ENCODE peak calls at places on chromosomes 16 and 17, in seven cellular contexts. One of them, this sample, is unnamed.
A peak's percentile ranks its signal among the peaks of the same experiment; 100 is the strongest.

GRCh38 chr17:80023261-80024205 is 12.1 kb downstream of the TBC1D16 start:
- DNase-seq in aorta: no peak
- DNase-seq in psoas muscle: no peak
- DNase-seq in GM23338: peak; percentile 72
- DNase-seq in cardiac muscle cell: no peak
- DNase-seq in body of pancreas: no peak
- DNase-seq in CD4-positive, alpha-beta memory T cell: no peak
- DNase-seq in this sample: no peak

GRCh38 chr16:70635356-70636016 is 10.9 kb upstream of the IL34 start:
- DNase-seq in aorta: peak; percentile 65
- DNase-seq in psoas muscle: no peak
- DNase-seq in GM23338: peak; percentile 40
- DNase-seq in cardiac muscle cell: no peak
- DNase-seq in body of pancreas: no peak
- DNase-seq in CD4-positive, alpha-beta memory T cell: no peak
- DNase-seq in this sample: no peak

GRCh38 chr16:89071686-89072182 is 21.9 kb upstream of the ACSF3 start:
- DNase-seq in aorta: no peak
- DNase-seq in psoas muscle: no peak
- DNase-seq in GM23338: no peak
- DNase-seq in cardiac muscle cell: no peak
- DNase-seq in body of pancreas: no peak
- DNase-seq in CD4-positive, alpha-beta memory T cell: no peak
- DNase-seq in this sample: no peak

GRCh38 chr16:78137782-78138616 is 38.5 kb downstream of the WWOX start:
- DNase-seq in aorta: no peak
- DNase-seq in psoas muscle: no peak
- DNase-seq in GM23338: no peak
- DNase-seq in cardiac muscle cell: no peak
- DNase-seq in body of pancreas: no peak
- DNase-seq in CD4-positive, alpha-beta memory T cell: no peak
- DNase-seq in this sample: no peak

GRCh38 chr16:57192720-57193486 is 6.8 kb downstream of the RSPRY1 start:
- DNase-seq in aorta: no peak
- DNase-seq in psoas muscle: no peak
- DNase-seq in GM23338: no peak
- DNase-seq in cardiac muscle cell: no peak
- DNase-seq in body of pancreas: no peak
- DNase-seq in CD4-positive, alpha-beta memory T cell: no peak
- DNase-seq in this sample: no peak

GRCh38 chr17:71118039-71118438 is 948.7 kb downstream of the KCNJ2 start:
- DNase-seq in aorta: no peak
- DNase-seq in psoas muscle: no peak
- DNase-seq in GM23338: peak; percentile 62
- DNase-seq in cardiac muscle cell: peak; percentile 2
- DNase-seq in body of pancreas: peak; percentile 59
- DNase-seq in CD4-positive, alpha-beta memory T cell: no peak
- DNase-seq in this sample: no peak

GRCh38 chr16:72537684-72538083 is 365.7 kb upstream of the PMFBP1 start:
- DNase-seq in aorta: no peak
- DNase-seq in psoas muscle: no peak
- DNase-seq in GM23338: no peak
- DNase-seq in cardiac muscle cell: no peak
- DNase-seq in body of pancreas: no peak
- DNase-seq in CD4-positive, alpha-beta memory T cell: no peak
- DNase-seq in this sample: no peak

GRCh38 chr16:79845734-79846135 is 245.2 kb upstream of the MAF start:
- DNase-seq in aorta: no peak
- DNase-seq in psoas muscle: no peak
- DNase-seq in GM23338: no peak
- DNase-seq in cardiac muscle cell: no peak
- DNase-seq in body of pancreas: no peak
- DNase-seq in CD4-positive, alpha-beta memory T cell: no peak
- DNase-seq in this sample: no peak

GRCh38 chr17:27542841-27543463 is 86.7 kb downstream of the KSR1 start:
- DNase-seq in aorta: no peak
- DNase-seq in psoas muscle: no peak
- DNase-seq in GM23338: no peak
- DNase-seq in cardiac muscle cell: no peak
- DNase-seq in body of pancreas: no peak
- DNase-seq in CD4-positive, alpha-beta memory T cell: no peak
- DNase-seq in this sample: no peak

GRCh38 chr16:20704281-20704680 is 6.8 kb upstream of the ACSM1 start:
- DNase-seq in aorta: no peak
- DNase-seq in psoas muscle: no peak
- DNase-seq in GM23338: no peak
- DNase-seq in cardiac muscle cell: no peak
- DNase-seq in body of pancreas: no peak
- DNase-seq in CD4-positive, alpha-beta memory T cell: no peak
- DNase-seq in this sample: no peak

GRCh38 chr16:1707193-1707790 is 1.3 kb downstream of the MAPK8IP3 start:
- DNase-seq in aorta: no peak
- DNase-seq in psoas muscle: no peak
- DNase-seq in GM23338: peak; percentile 33
- DNase-seq in cardiac muscle cell: peak; percentile 16
- DNase-seq in body of pancreas: peak; percentile 31
- DNase-seq in CD4-positive, alpha-beta memory T cell: peak; percentile 24
- DNase-seq in this sample: peak; percentile 55

GRCh38 chr17:1206016-1206787 is 26.4 kb upstream of the ABR start:
- DNase-seq in aorta: peak; percentile 69
- DNase-seq in psoas muscle: no peak
- DNase-seq in GM23338: no peak
- DNase-seq in cardiac muscle cell: no peak
- DNase-seq in body of pancreas: peak; percentile 50
- DNase-seq in CD4-positive, alpha-beta memory T cell: no peak
- DNase-seq in this sample: peak; percentile 45

GRCh38 chr16:35399133-35399532 is 1939.7 kb downstream of the TP53TG3F start:
- DNase-seq in aorta: no peak
- DNase-seq in psoas muscle: no peak
- DNase-seq in GM23338: no peak
- DNase-seq in cardiac muscle cell: no peak
- DNase-seq in body of pancreas: no peak
- DNase-seq in CD4-positive, alpha-beta memory T cell: no peak
- DNase-seq in this sample: no peak

GRCh38 chr16:79265701-79266100 is 334.8 kb downstream of the MAF start:
- DNase-seq in aorta: no peak
- DNase-seq in psoas muscle: no peak
- DNase-seq in GM23338: no peak
- DNase-seq in cardiac muscle cell: no peak
- DNase-seq in body of pancreas: no peak
- DNase-seq in CD4-positive, alpha-beta memory T cell: no peak
- DNase-seq in this sample: no peak

GRCh38 chr17:951388-952132 is 28.0 kb downstream of the NXN start:
- DNase-seq in aorta: peak; percentile 72
- DNase-seq in psoas muscle: peak; percentile 40
- DNase-seq in GM23338: peak; percentile 85
- DNase-seq in cardiac muscle cell: peak; percentile 87
- DNase-seq in body of pancreas: peak; percentile 55
- DNase-seq in CD4-positive, alpha-beta memory T cell: no peak
- DNase-seq in this sample: peak; percentile 62

GRCh38 chr16:52488837-52489289 is 58.1 kb downstream of the TOX3 start:
- DNase-seq in aorta: no peak
- DNase-seq in psoas muscle: no peak
- DNase-seq in GM23338: no peak
- DNase-seq in cardiac muscle cell: no peak
- DNase-seq in body of pancreas: peak; percentile 74
- DNase-seq in CD4-positive, alpha-beta memory T cell: no peak
- DNase-seq in this sample: no peak

GRCh38 chr16:65283238-65283651 is 161.4 kb upstream of the CDH11 start:
- DNase-seq in aorta: no peak
- DNase-seq in psoas muscle: no peak
- DNase-seq in GM23338: no peak
- DNase-seq in cardiac muscle cell: peak; percentile 52
- DNase-seq in body of pancreas: no peak
- DNase-seq in CD4-positive, alpha-beta memory T cell: no peak
- DNase-seq in this sample: no peak

GRCh38 chr17:75920045-75920560 is 15.4 kb upstream of the MRPL38 start:
- DNase-seq in aorta: no peak
- DNase-seq in psoas muscle: no peak
- DNase-seq in GM23338: no peak
- DNase-seq in cardiac muscle cell: no peak
- DNase-seq in body of pancreas: no peak
- DNase-seq in CD4-positive, alpha-beta memory T cell: no peak
- DNase-seq in this sample: no peak

GRCh38 chr16:359871-360697 is 7.6 kb upstream of the AXIN1 start:
- DNase-seq in aorta: no peak
- DNase-seq in psoas muscle: peak; percentile 12
- DNase-seq in GM23338: no peak
- DNase-seq in cardiac muscle cell: no peak
- DNase-seq in body of pancreas: no peak
- DNase-seq in CD4-positive, alpha-beta memory T cell: no peak
- DNase-seq in this sample: no peak

GRCh38 chr16:87226926-87227650 is 90.1 kb downstream of the C16orf95 start:
- DNase-seq in aorta: peak; percentile 75
- DNase-seq in psoas muscle: peak; percentile 48
- DNase-seq in GM23338: no peak
- DNase-seq in cardiac muscle cell: no peak
- DNase-seq in body of pancreas: peak; percentile 16
- DNase-seq in CD4-positive, alpha-beta memory T cell: no peak
- DNase-seq in this sample: no peak

GRCh38 chr17:44932096-44932495 is 15.5 kb downstream of the KIF18B start:
- DNase-seq in aorta: peak; percentile 21
- DNase-seq in psoas muscle: no peak
- DNase-seq in GM23338: no peak
- DNase-seq in cardiac muscle cell: no peak
- DNase-seq in body of pancreas: no peak
- DNase-seq in CD4-positive, alpha-beta memory T cell: no peak
- DNase-seq in this sample: no peak

GRCh38 chr17:81132197-81132540 is 33.1 kb upstream of the PVALEF start:
- DNase-seq in aorta: no peak
- DNase-seq in psoas muscle: no peak
- DNase-seq in GM23338: no peak
- DNase-seq in cardiac muscle cell: no peak
- DNase-seq in body of pancreas: no peak
- DNase-seq in CD4-positive, alpha-beta memory T cell: no peak
- DNase-seq in this sample: no peak

GRCh38 chr16:17471745-17472075 is 950 bp upstream of the XYLT1 start:
- DNase-seq in aorta: no peak
- DNase-seq in psoas muscle: no peak
- DNase-seq in GM23338: no peak
- DNase-seq in cardiac muscle cell: no peak
- DNase-seq in body of pancreas: no peak
- DNase-seq in CD4-positive, alpha-beta memory T cell: no peak
- DNase-seq in this sample: no peak

GRCh38 chr17:43403846-43404245 is 5.1 kb downstream of the ARL4D start:
- DNase-seq in aorta: no peak
- DNase-seq in psoas muscle: no peak
- DNase-seq in GM23338: no peak
- DNase-seq in cardiac muscle cell: peak; percentile 42
- DNase-seq in body of pancreas: no peak
- DNase-seq in CD4-positive, alpha-beta memory T cell: no peak
- DNase-seq in this sample: no peak

GRCh38 chr16:1261131-1261917 is 5.5 kb downstream of the TPSD1 start:
- DNase-seq in aorta: no peak
- DNase-seq in psoas muscle: no peak
- DNase-seq in GM23338: peak; percentile 68
- DNase-seq in cardiac muscle cell: no peak
- DNase-seq in body of pancreas: no peak
- DNase-seq in CD4-positive, alpha-beta memory T cell: no peak
- DNase-seq in this sample: no peak

GRCh38 chr17:46814446-46814845 is 4.0 kb downstream of the WNT3 start:
- DNase-seq in aorta: no peak
- DNase-seq in psoas muscle: no peak
- DNase-seq in GM23338: no peak
- DNase-seq in cardiac muscle cell: no peak
- DNase-seq in body of pancreas: no peak
- DNase-seq in CD4-positive, alpha-beta memory T cell: no peak
- DNase-seq in this sample: no peak
- H3K27me3 ChIP-seq in aorta: no peaks in the 10 kb centered on the region
- H3K27me3 ChIP-seq in psoas muscle: no peaks in the 10 kb centered on the region
- H3K27me3 ChIP-seq in GM23338: peaks cover 64% of the 10 kb centered on the region
- H3K27me3 ChIP-seq in cardiac muscle cell: peaks cover 34% of the 10 kb centered on the region
- H3K27me3 ChIP-seq in body of pancreas: no peaks in the 10 kb centered on the region
- H3K27me3 ChIP-seq in CD4-positive, alpha-beta memory T cell: peaks cover 42% of the 10 kb centered on the region
- H3K27me3 ChIP-seq in this sample: peaks cover 27% of the 10 kb centered on the region

GRCh38 chr17:58239987-58240386 is 1.6 kb downstream of the LPO start:
- DNase-seq in aorta: no peak
- DNase-seq in psoas muscle: no peak
- DNase-seq in GM23338: no peak
- DNase-seq in cardiac muscle cell: no peak
- DNase-seq in body of pancreas: no peak
- DNase-seq in CD4-positive, alpha-beta memory T cell: no peak
- DNase-seq in this sample: peak; percentile 4
- H3K27me3 ChIP-seq in aorta: no peaks in the 10 kb centered on the region
- H3K27me3 ChIP-seq in psoas muscle: no peaks in the 10 kb centered on the region
- H3K27me3 ChIP-seq in GM23338: peaks cover 3% of the 10 kb centered on the region
- H3K27me3 ChIP-seq in cardiac muscle cell: peaks cover 90% of the 10 kb centered on the region
- H3K27me3 ChIP-seq in body of pancreas: no peaks in the 10 kb centered on the region
- H3K27me3 ChIP-seq in CD4-positive, alpha-beta memory T cell: peaks cover 9% of the 10 kb centered on the region
- H3K27me3 ChIP-seq in this sample: no peaks in the 10 kb centered on the region

DNA sequence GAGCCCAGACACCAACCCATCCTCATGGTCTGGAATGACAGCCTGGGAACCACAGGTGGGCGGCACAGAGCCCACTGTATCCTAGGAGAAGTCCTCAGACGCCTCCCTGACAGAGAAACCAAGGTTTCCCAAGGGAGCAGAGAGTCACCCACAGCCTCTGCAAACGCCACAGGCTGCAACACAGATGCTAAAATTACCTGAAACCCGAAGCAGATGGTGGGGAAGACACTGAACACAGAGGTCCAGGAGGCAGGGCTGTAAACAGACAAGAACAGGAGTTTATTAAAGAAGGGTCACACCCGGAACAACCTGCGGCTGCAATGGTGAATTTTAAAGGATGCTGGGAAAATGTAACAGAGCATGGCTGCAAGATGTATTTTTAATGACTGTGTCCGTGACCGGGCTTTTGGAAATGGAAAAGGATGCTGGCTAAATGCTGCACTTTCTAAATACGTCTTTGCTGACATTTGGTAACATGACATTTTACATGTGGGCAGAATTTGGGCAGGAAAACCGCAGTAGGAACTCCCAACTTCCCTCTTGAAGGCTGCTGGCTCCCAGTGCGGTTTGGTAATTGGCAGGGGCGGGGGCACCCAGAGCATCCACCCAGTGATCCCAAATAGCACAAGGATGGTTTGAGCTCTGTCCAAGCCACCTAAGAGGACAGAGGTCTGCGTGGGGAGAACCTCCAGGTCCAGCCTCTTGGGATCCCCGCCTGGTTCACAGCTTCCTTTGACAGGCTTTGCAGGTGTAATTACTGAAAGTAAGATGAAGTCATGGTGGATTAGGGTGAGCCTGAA is 13.1 kb downstream of the SLC38A8 start:
- DNase-seq in aorta: no peak
- DNase-seq in psoas muscle: no peak
- DNase-seq in GM23338: no peak
- DNase-seq in cardiac muscle cell: no peak
- DNase-seq in body of pancreas: no peak
- DNase-seq in CD4-positive, alpha-beta memory T cell: no peak
- DNase-seq in this sample: no peak
- H3K27me3 ChIP-seq in aorta: no peaks in the 10 kb centered on the region
- H3K27me3 ChIP-seq in psoas muscle: no peaks in the 10 kb centered on the region
- H3K27me3 ChIP-seq in GM23338: no peaks in the 10 kb centered on the region
- H3K27me3 ChIP-seq in cardiac muscle cell: no peaks in the 10 kb centered on the region
- H3K27me3 ChIP-seq in body of pancreas: no peaks in the 10 kb centered on the region
- H3K27me3 ChIP-seq in CD4-positive, alpha-beta memory T cell: no peaks in the 10 kb centered on the region
- H3K27me3 ChIP-seq in this sample: no peaks in the 10 kb centered on the region

DNA sequence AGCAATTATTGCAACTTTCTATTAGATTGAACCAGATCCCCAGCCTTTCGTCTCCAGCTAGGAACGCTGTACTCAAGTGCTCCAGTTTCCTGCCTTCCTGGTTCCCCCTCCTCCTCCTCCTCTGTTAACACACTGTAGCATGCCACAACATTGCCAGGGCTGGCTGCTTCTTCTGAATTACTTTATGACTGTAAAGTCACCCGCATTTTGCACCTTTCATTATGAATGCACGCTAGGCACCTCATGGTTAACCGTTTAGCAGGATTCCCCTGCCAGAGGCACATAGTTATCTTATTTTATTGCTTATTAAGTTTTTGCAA is 4.5 kb downstream of the ZNF423 start:
- DNase-seq in aorta: no peak
- DNase-seq in psoas muscle: no peak
- DNase-seq in GM23338: no peak
- DNase-seq in cardiac muscle cell: no peak
- DNase-seq in body of pancreas: no peak
- DNase-seq in CD4-positive, alpha-beta memory T cell: no peak
- DNase-seq in this sample: no peak
- H3K27me3 ChIP-seq in aorta: no peaks in the 10 kb centered on the region
- H3K27me3 ChIP-seq in psoas muscle: no peaks in the 10 kb centered on the region
- H3K27me3 ChIP-seq in GM23338: no peaks in the 10 kb centered on the region
- H3K27me3 ChIP-seq in cardiac muscle cell: no peaks in the 10 kb centered on the region
- H3K27me3 ChIP-seq in body of pancreas: no peaks in the 10 kb centered on the region
- H3K27me3 ChIP-seq in CD4-positive, alpha-beta memory T cell: peaks cover 22% of the 10 kb centered on the region
- H3K27me3 ChIP-seq in this sample: no peaks in the 10 kb centered on the region

This sample was measured in adrenal gland.